ENCODE peak calls at places on chromosomes 6 and 20, in seven cellular contexts. One of them, this sample, is unnamed.

GRCh38 chr20:44326391-44327159 is 10.3 kb upstream of the R3HDML start:
- DNase-seq in adipocyte: no peak
- DNase-seq in KBM-7: no peak
- DNase-seq in ACHN: no peak
- DNase-seq in H9: peak
- DNase-seq in NAMALWA: peak
- DNase-seq in stomach: no peak
- DNase-seq in this sample: no peak

GRCh38 chr6:37516076-37516919 is 16.6 kb upstream of the CCDC167 start:
- DNase-seq in adipocyte: no peak
- DNase-seq in KBM-7: no peak
- DNase-seq in ACHN: no peak
- DNase-seq in H9: peak
- DNase-seq in NAMALWA: peak
- DNase-seq in stomach: peak
- DNase-seq in this sample: no peak

GRCh38 chr6:43246301-43247114 is 3.2 kb downstream of the TTBK1 start:
- DNase-seq in adipocyte: no peak
- DNase-seq in KBM-7: no peak
- DNase-seq in ACHN: peak
- DNase-seq in H9: peak
- DNase-seq in NAMALWA: peak
- DNase-seq in stomach: peak
- DNase-seq in this sample: no peak

GRCh38 chr6:69704916-69705315 is 91.9 kb downstream of the LMBRD1 start:
- DNase-seq in adipocyte: no peak
- DNase-seq in KBM-7: no peak
- DNase-seq in ACHN: no peak
- DNase-seq in H9: no peak
- DNase-seq in NAMALWA: no peak
- DNase-seq in stomach: no peak
- DNase-seq in this sample: peak

GRCh38 chr20:48458003-48458377 is 369.8 kb downstream of the PREX1 start:
- DNase-seq in adipocyte: no peak
- DNase-seq in KBM-7: no peak
- DNase-seq in ACHN: no peak
- DNase-seq in H9: no peak
- DNase-seq in NAMALWA: no peak
- DNase-seq in stomach: no peak
- DNase-seq in this sample: no peak

GRCh38 chr20:38242848-38243449 is 17.6 kb downstream of the KIAA1755 start:
- DNase-seq in adipocyte: no peak
- DNase-seq in KBM-7: peak
- DNase-seq in ACHN: peak
- DNase-seq in H9: peak
- DNase-seq in NAMALWA: peak
- DNase-seq in stomach: no peak
- DNase-seq in this sample: no peak

GRCh38 chr6:40774932-40775331 is 187.8 kb upstream of the LRFN2 start:
- DNase-seq in adipocyte: no peak
- DNase-seq in KBM-7: peak
- DNase-seq in ACHN: no peak
- DNase-seq in H9: no peak
- DNase-seq in NAMALWA: peak
- DNase-seq in stomach: no peak
- DNase-seq in this sample: no peak

GRCh38 chr20:49938173-49939163 is 2.3 kb downstream of the RNF114 start:
- DNase-seq in adipocyte: peak
- DNase-seq in KBM-7: no peak
- DNase-seq in ACHN: no peak
- DNase-seq in H9: no peak
- DNase-seq in NAMALWA: no peak
- DNase-seq in stomach: peak
- DNase-seq in this sample: peak

GRCh38 chr6:119385994-119386393 is 36.4 kb upstream of the MAN1A1 start:
- DNase-seq in adipocyte: no peak
- DNase-seq in KBM-7: no peak
- DNase-seq in ACHN: no peak
- DNase-seq in H9: no peak
- DNase-seq in NAMALWA: no peak
- DNase-seq in stomach: no peak
- DNase-seq in this sample: no peak

GRCh38 chr6:136762022-136762975 is 30.0 kb downstream of the MAP3K5 start:
- DNase-seq in adipocyte: no peak
- DNase-seq in KBM-7: no peak
- DNase-seq in ACHN: no peak
- DNase-seq in H9: no peak
- DNase-seq in NAMALWA: peak
- DNase-seq in stomach: no peak
- DNase-seq in this sample: no peak

GRCh38 chr20:36833275-36834020 is 42.5 kb upstream of the TLDC2 start:
- DNase-seq in adipocyte: no peak
- DNase-seq in KBM-7: no peak
- DNase-seq in ACHN: no peak
- DNase-seq in H9: no peak
- DNase-seq in NAMALWA: no peak
- DNase-seq in stomach: no peak
- DNase-seq in this sample: peak

GRCh38 chr6:63543001-63543400 is 29.3 kb upstream of the LOC128125822 start:
- DNase-seq in adipocyte: no peak
- DNase-seq in KBM-7: no peak
- DNase-seq in ACHN: no peak
- DNase-seq in H9: no peak
- DNase-seq in NAMALWA: no peak
- DNase-seq in stomach: no peak
- DNase-seq in this sample: no peak

GRCh38 chr6:93917216-93917615 is 497.9 kb upstream of the EPHA7 start:
- DNase-seq in adipocyte: no peak
- DNase-seq in KBM-7: no peak
- DNase-seq in ACHN: no peak
- DNase-seq in H9: no peak
- DNase-seq in NAMALWA: no peak
- DNase-seq in stomach: no peak
- DNase-seq in this sample: no peak

GRCh38 chr20:37714973-37715657 is 21.3 kb downstream of the CTNNBL1 start:
- DNase-seq in adipocyte: peak
- DNase-seq in KBM-7: peak
- DNase-seq in ACHN: no peak
- DNase-seq in H9: no peak
- DNase-seq in NAMALWA: no peak
- DNase-seq in stomach: no peak
- DNase-seq in this sample: peak

GRCh38 chr20:57622579-57623381 is 2.6 kb upstream of the ZBP1 start:
- DNase-seq in adipocyte: peak
- DNase-seq in KBM-7: peak
- DNase-seq in ACHN: peak
- DNase-seq in H9: peak
- DNase-seq in NAMALWA: peak
- DNase-seq in stomach: peak
- DNase-seq in this sample: peak

GRCh38 chr20:10855031-10855430 is 181.2 kb upstream of the JAG1 start:
- DNase-seq in adipocyte: no peak
- DNase-seq in KBM-7: no peak
- DNase-seq in ACHN: no peak
- DNase-seq in H9: no peak
- DNase-seq in NAMALWA: no peak
- DNase-seq in stomach: no peak
- DNase-seq in this sample: peak

GRCh38 chr6:113672691-113673149 is 184.4 kb upstream of the MARCKS start:
- DNase-seq in adipocyte: peak
- DNase-seq in KBM-7: no peak
- DNase-seq in ACHN: no peak
- DNase-seq in H9: no peak
- DNase-seq in NAMALWA: no peak
- DNase-seq in stomach: peak
- DNase-seq in this sample: peak

GRCh38 chr20:24746351-24746685 is 202.8 kb upstream of the CST7 start:
- DNase-seq in adipocyte: no peak
- DNase-seq in KBM-7: no peak
- DNase-seq in ACHN: no peak
- DNase-seq in H9: peak
- DNase-seq in NAMALWA: no peak
- DNase-seq in stomach: peak
- DNase-seq in this sample: no peak

GRCh38 chr6:72621243-72622093 is at the start of gene KCNQ5:
- DNase-seq in adipocyte: peak
- DNase-seq in KBM-7: no peak
- DNase-seq in ACHN: peak
- DNase-seq in H9: peak
- DNase-seq in NAMALWA: peak
- DNase-seq in stomach: no peak
- DNase-seq in this sample: peak

GRCh38 chr6:110878751-110879539 is 4.4 kb downstream of the AMD1 start:
- DNase-seq in adipocyte: peak
- DNase-seq in KBM-7: peak
- DNase-seq in ACHN: peak
- DNase-seq in H9: no peak
- DNase-seq in NAMALWA: peak
- DNase-seq in stomach: no peak
- DNase-seq in this sample: peak

GRCh38 chr6:135419162-135419561 is 78.4 kb downstream of the AHI1 start:
- DNase-seq in adipocyte: peak
- DNase-seq in KBM-7: no peak
- DNase-seq in ACHN: no peak
- DNase-seq in H9: no peak
- DNase-seq in NAMALWA: no peak
- DNase-seq in stomach: no peak
- DNase-seq in this sample: peak

GRCh38 chr20:59010995-59011873 is 4.2 kb upstream of the CTSZ start:
- DNase-seq in adipocyte: peak
- DNase-seq in KBM-7: peak
- DNase-seq in ACHN: peak
- DNase-seq in H9: no peak
- DNase-seq in NAMALWA: no peak
- DNase-seq in stomach: peak
- DNase-seq in this sample: peak

GRCh38 chr20:52103911-52104545 is 87.6 kb downstream of the ZFP64 start:
- DNase-seq in adipocyte: peak
- DNase-seq in KBM-7: peak
- DNase-seq in ACHN: no peak
- DNase-seq in H9: peak
- DNase-seq in NAMALWA: no peak
- DNase-seq in stomach: no peak
- DNase-seq in this sample: no peak

GRCh38 chr6:147604373-147604772 is 95.9 kb downstream of the SAMD5 start:
- DNase-seq in adipocyte: peak
- DNase-seq in KBM-7: no peak
- DNase-seq in ACHN: no peak
- DNase-seq in H9: no peak
- DNase-seq in NAMALWA: no peak
- DNase-seq in stomach: no peak
- DNase-seq in this sample: peak

GRCh38 chr6:89051725-89052124 is 28.8 kb upstream of the PNRC1 start:
- DNase-seq in adipocyte: no peak
- DNase-seq in KBM-7: no peak
- DNase-seq in ACHN: no peak
- DNase-seq in H9: no peak
- DNase-seq in NAMALWA: no peak
- DNase-seq in stomach: no peak
- DNase-seq in this sample: no peak

GRCh38 chr6:152635949-152636674 is 1.1 kb downstream of the SYNE1 start:
- DNase-seq in adipocyte: peak
- DNase-seq in KBM-7: no peak
- DNase-seq in ACHN: no peak
- DNase-seq in H9: peak
- DNase-seq in NAMALWA: no peak
- DNase-seq in stomach: no peak
- DNase-seq in this sample: peak

GRCh38 chr6:35476004-35476403 is 7.8 kb downstream of the RPL10A start:
- DNase-seq in adipocyte: no peak
- DNase-seq in KBM-7: no peak
- DNase-seq in ACHN: no peak
- DNase-seq in H9: peak
- DNase-seq in NAMALWA: no peak
- DNase-seq in stomach: no peak
- DNase-seq in this sample: no peak

GRCh38 chr6:105204331-105204730 is 24.5 kb upstream of the POPDC3 start:
- DNase-seq in adipocyte: no peak
- DNase-seq in KBM-7: no peak
- DNase-seq in ACHN: no peak
- DNase-seq in H9: no peak
- DNase-seq in NAMALWA: no peak
- DNase-seq in stomach: no peak
- DNase-seq in this sample: peak

GRCh38 chr6:164106345-164106769 is 691.8 kb downstream of the QKI start:
- DNase-seq in adipocyte: peak
- DNase-seq in KBM-7: peak
- DNase-seq in ACHN: peak
- DNase-seq in H9: peak
- DNase-seq in NAMALWA: peak
- DNase-seq in stomach: no peak
- DNase-seq in this sample: no peak

GRCh38 chr20:2602746-2603145 is 49.7 kb upstream of the NOP56 start:
- DNase-seq in adipocyte: no peak
- DNase-seq in KBM-7: no peak
- DNase-seq in ACHN: no peak
- DNase-seq in H9: no peak
- DNase-seq in NAMALWA: peak
- DNase-seq in stomach: no peak
- DNase-seq in this sample: no peak

GRCh38 chr6:81613606-81614005 is 138.9 kb downstream of the TENT5A start:
- DNase-seq in adipocyte: peak
- DNase-seq in KBM-7: peak
- DNase-seq in ACHN: no peak
- DNase-seq in H9: no peak
- DNase-seq in NAMALWA: no peak
- DNase-seq in stomach: no peak
- DNase-seq in this sample: peak

GRCh38 chr6:33277663-33278391 is 904 bp downstream of the B3GALT4 start:
- DNase-seq in adipocyte: no peak
- DNase-seq in KBM-7: no peak
- DNase-seq in ACHN: no peak
- DNase-seq in H9: peak
- DNase-seq in NAMALWA: peak
- DNase-seq in stomach: no peak
- DNase-seq in this sample: no peak

GRCh38 chr6:134614606-134615485 is 296.9 kb upstream of the SGK1 start:
- DNase-seq in adipocyte: peak
- DNase-seq in KBM-7: no peak
- DNase-seq in ACHN: no peak
- DNase-seq in H9: no peak
- DNase-seq in NAMALWA: no peak
- DNase-seq in stomach: no peak
- DNase-seq in this sample: peak

GRCh38 chr6:152846825-152847224 is 96.2 kb downstream of the VIP start:
- DNase-seq in adipocyte: no peak
- DNase-seq in KBM-7: no peak
- DNase-seq in ACHN: no peak
- DNase-seq in H9: no peak
- DNase-seq in NAMALWA: peak
- DNase-seq in stomach: no peak
- DNase-seq in this sample: no peak